ENCODE peak calls at places on chromosomes 1 and 21, in six cellular contexts. One of them, this sample, is unnamed.

GRCh38 chr1:6646499-6647148 is 22.0 kb downstream of the THAP3 start:
- DNase-seq in HCT116: peak
- DNase-seq in hepatocyte: peak
- DNase-seq in Caco-2: no peak
- DNase-seq in PC-3: peak
- DNase-seq in heart left ventricle: no peak
- DNase-seq in this sample: peak

GRCh38 chr1:200029035-200029623 is 1.6 kb downstream of the NR5A2 start:
- DNase-seq in HCT116: peak
- DNase-seq in hepatocyte: peak
- DNase-seq in Caco-2: peak
- DNase-seq in PC-3: peak
- DNase-seq in heart left ventricle: peak
- DNase-seq in this sample: no peak

GRCh38 chr1:197249324-197249723 is 18.7 kb upstream of the CRB1 start:
- DNase-seq in HCT116: no peak
- DNase-seq in hepatocyte: no peak
- DNase-seq in Caco-2: no peak
- DNase-seq in PC-3: no peak
- DNase-seq in heart left ventricle: no peak
- DNase-seq in this sample: no peak

GRCh38 chr1:75986478-75986877 is 54.3 kb upstream of the ASB17 start:
- DNase-seq in HCT116: no peak
- DNase-seq in hepatocyte: no peak
- DNase-seq in Caco-2: no peak
- DNase-seq in PC-3: no peak
- DNase-seq in heart left ventricle: no peak
- DNase-seq in this sample: no peak

GRCh38 chr1:107829083-107829771 is 135.8 kb downstream of the VAV3 start:
- DNase-seq in HCT116: no peak
- DNase-seq in hepatocyte: no peak
- DNase-seq in Caco-2: no peak
- DNase-seq in PC-3: no peak
- DNase-seq in heart left ventricle: no peak
- DNase-seq in this sample: peak

GRCh38 chr21:15978158-15978805 is 248.5 kb downstream of the USP25 start:
- DNase-seq in HCT116: no peak
- DNase-seq in hepatocyte: no peak
- DNase-seq in Caco-2: no peak
- DNase-seq in PC-3: no peak
- DNase-seq in heart left ventricle: no peak
- DNase-seq in this sample: peak

GRCh38 chr1:244057474-244058385 is 6.6 kb downstream of the ZBTB18 start:
- DNase-seq in HCT116: no peak
- DNase-seq in hepatocyte: no peak
- DNase-seq in Caco-2: no peak
- DNase-seq in PC-3: no peak
- DNase-seq in heart left ventricle: no peak
- DNase-seq in this sample: no peak

GRCh38 chr1:77068013-77068412 is 151.2 kb downstream of the PIGK start:
- DNase-seq in HCT116: peak
- DNase-seq in hepatocyte: no peak
- DNase-seq in Caco-2: no peak
- DNase-seq in PC-3: peak
- DNase-seq in heart left ventricle: no peak
- DNase-seq in this sample: no peak

GRCh38 chr1:7827134-7827955 is 25.5 kb downstream of the UTS2 start:
- DNase-seq in HCT116: no peak
- DNase-seq in hepatocyte: no peak
- DNase-seq in Caco-2: no peak
- DNase-seq in PC-3: no peak
- DNase-seq in heart left ventricle: no peak
- DNase-seq in this sample: no peak

GRCh38 chr1:15352122-15352957 is 57.3 kb upstream of the EFHD2 start:
- DNase-seq in HCT116: peak
- DNase-seq in hepatocyte: no peak
- DNase-seq in Caco-2: no peak
- DNase-seq in PC-3: peak
- DNase-seq in heart left ventricle: no peak
- DNase-seq in this sample: no peak

GRCh38 chr1:210821615-210822014 is 312.3 kb downstream of the KCNH1 start:
- DNase-seq in HCT116: no peak
- DNase-seq in hepatocyte: no peak
- DNase-seq in Caco-2: no peak
- DNase-seq in PC-3: no peak
- DNase-seq in heart left ventricle: no peak
- DNase-seq in this sample: no peak

GRCh38 chr1:89737985-89738510 is 82.8 kb upstream of the LRRC8D start:
- DNase-seq in HCT116: no peak
- DNase-seq in hepatocyte: no peak
- DNase-seq in Caco-2: no peak
- DNase-seq in PC-3: no peak
- DNase-seq in heart left ventricle: no peak
- DNase-seq in this sample: no peak

GRCh38 chr1:26961826-26962225 is 1.6 kb upstream of the KDF1 start:
- DNase-seq in HCT116: no peak
- DNase-seq in hepatocyte: no peak
- DNase-seq in Caco-2: no peak
- DNase-seq in PC-3: peak
- DNase-seq in heart left ventricle: no peak
- DNase-seq in this sample: peak

GRCh38 chr1:18556364-18556763 is 74.3 kb upstream of the PAX7 start:
- DNase-seq in HCT116: peak
- DNase-seq in hepatocyte: no peak
- DNase-seq in Caco-2: no peak
- DNase-seq in PC-3: peak
- DNase-seq in heart left ventricle: no peak
- DNase-seq in this sample: no peak

GRCh38 chr1:99252630-99253029 is 11.7 kb upstream of the PLPPR4 start:
- DNase-seq in HCT116: no peak
- DNase-seq in hepatocyte: no peak
- DNase-seq in Caco-2: no peak
- DNase-seq in PC-3: no peak
- DNase-seq in heart left ventricle: no peak
- DNase-seq in this sample: no peak

GRCh38 chr1:66176828-66177227 is 357.1 kb upstream of the SGIP1 start:
- DNase-seq in HCT116: no peak
- DNase-seq in hepatocyte: no peak
- DNase-seq in Caco-2: no peak
- DNase-seq in PC-3: no peak
- DNase-seq in heart left ventricle: no peak
- DNase-seq in this sample: no peak

GRCh38 chr1:17475729-17476128 is 36.3 kb upstream of the RCC2 start:
- DNase-seq in HCT116: no peak
- DNase-seq in hepatocyte: peak
- DNase-seq in Caco-2: no peak
- DNase-seq in PC-3: peak
- DNase-seq in heart left ventricle: no peak
- DNase-seq in this sample: no peak

GRCh38 chr1:59570524-59570923 is 244.2 kb upstream of the HOOK1 start:
- DNase-seq in HCT116: no peak
- DNase-seq in hepatocyte: no peak
- DNase-seq in Caco-2: no peak
- DNase-seq in PC-3: peak
- DNase-seq in heart left ventricle: no peak
- DNase-seq in this sample: peak

GRCh38 chr21:46111857-46112730 is 14.2 kb downstream of the COL6A2 start:
- DNase-seq in HCT116: no peak
- DNase-seq in hepatocyte: no peak
- DNase-seq in Caco-2: peak
- DNase-seq in PC-3: no peak
- DNase-seq in heart left ventricle: peak
- DNase-seq in this sample: no peak

GRCh38 chr1:31377361-31377863 is 4.5 kb upstream of the FABP3 start:
- DNase-seq in HCT116: no peak
- DNase-seq in hepatocyte: no peak
- DNase-seq in Caco-2: no peak
- DNase-seq in PC-3: peak
- DNase-seq in heart left ventricle: no peak
- DNase-seq in this sample: no peak

GRCh38 chr21:37281993-37282392 is 14.9 kb upstream of the VPS26C start:
- DNase-seq in HCT116: no peak
- DNase-seq in hepatocyte: peak
- DNase-seq in Caco-2: peak
- DNase-seq in PC-3: no peak
- DNase-seq in heart left ventricle: no peak
- DNase-seq in this sample: no peak

GRCh38 chr1:77888071-77888428 is 374 bp upstream of the NEXN start:
- DNase-seq in HCT116: no peak
- DNase-seq in hepatocyte: peak
- DNase-seq in Caco-2: no peak
- DNase-seq in PC-3: peak
- DNase-seq in heart left ventricle: peak
- DNase-seq in this sample: peak

GRCh38 chr1:36225298-36225899 is 1.2 kb downstream of the THRAP3 start:
- DNase-seq in HCT116: no peak
- DNase-seq in hepatocyte: no peak
- DNase-seq in Caco-2: no peak
- DNase-seq in PC-3: no peak
- DNase-seq in heart left ventricle: no peak
- DNase-seq in this sample: no peak

GRCh38 chr1:85421179-85421578 is 43.8 kb downstream of the DDAH1 start:
- DNase-seq in HCT116: no peak
- DNase-seq in hepatocyte: no peak
- DNase-seq in Caco-2: no peak
- DNase-seq in PC-3: no peak
- DNase-seq in heart left ventricle: no peak
- DNase-seq in this sample: no peak

GRCh38 chr1:24931481-24932221 is 1.6 kb upstream of the RUNX3 start:
- DNase-seq in HCT116: no peak
- DNase-seq in hepatocyte: no peak
- DNase-seq in Caco-2: no peak
- DNase-seq in PC-3: no peak
- DNase-seq in heart left ventricle: no peak
- DNase-seq in this sample: no peak

GRCh38 chr1:151892190-151892589 is 17.1 kb downstream of the THEM4 start:
- DNase-seq in HCT116: no peak
- DNase-seq in hepatocyte: no peak
- DNase-seq in Caco-2: no peak
- DNase-seq in PC-3: no peak
- DNase-seq in heart left ventricle: no peak
- DNase-seq in this sample: no peak

GRCh38 chr1:40337448-40337847 is 20.4 kb upstream of the COL9A2 start:
- DNase-seq in HCT116: no peak
- DNase-seq in hepatocyte: no peak
- DNase-seq in Caco-2: no peak
- DNase-seq in PC-3: no peak
- DNase-seq in heart left ventricle: no peak
- DNase-seq in this sample: no peak

GRCh38 chr1:18630511-18631495 is at the start of gene PAX7:
- DNase-seq in HCT116: no peak
- DNase-seq in hepatocyte: no peak
- DNase-seq in Caco-2: no peak
- DNase-seq in PC-3: no peak
- DNase-seq in heart left ventricle: no peak
- DNase-seq in this sample: no peak

GRCh38 chr1:4397196-4397595 is 257.2 kb upstream of the AJAP1 start:
- DNase-seq in HCT116: no peak
- DNase-seq in hepatocyte: no peak
- DNase-seq in Caco-2: no peak
- DNase-seq in PC-3: no peak
- DNase-seq in heart left ventricle: no peak
- DNase-seq in this sample: no peak

GRCh38 chr21:36706951-36707762 is 8.2 kb downstream of the SIM2 start:
- DNase-seq in HCT116: no peak
- DNase-seq in hepatocyte: no peak
- DNase-seq in Caco-2: no peak
- DNase-seq in PC-3: no peak
- DNase-seq in heart left ventricle: no peak
- DNase-seq in this sample: no peak

GRCh38 chr1:225735252-225736149 is 42.1 kb upstream of the SRP9 start:
- DNase-seq in HCT116: no peak
- DNase-seq in hepatocyte: peak
- DNase-seq in Caco-2: no peak
- DNase-seq in PC-3: peak
- DNase-seq in heart left ventricle: peak
- DNase-seq in this sample: peak

GRCh38 chr1:29282924-29283803 is 46.8 kb downstream of the PTPRU start:
- DNase-seq in HCT116: peak
- DNase-seq in hepatocyte: peak
- DNase-seq in Caco-2: peak
- DNase-seq in PC-3: peak
- DNase-seq in heart left ventricle: no peak
- DNase-seq in this sample: no peak

GRCh38 chr1:2592672-2593071 is 6.1 kb downstream of the PRXL2B start:
- DNase-seq in HCT116: no peak
- DNase-seq in hepatocyte: no peak
- DNase-seq in Caco-2: peak
- DNase-seq in PC-3: peak
- DNase-seq in heart left ventricle: no peak
- DNase-seq in this sample: no peak

GRCh38 chr1:2817784-2818564 is 16.5 kb upstream of the TTC34 start:
- DNase-seq in HCT116: no peak
- DNase-seq in hepatocyte: no peak
- DNase-seq in Caco-2: no peak
- DNase-seq in PC-3: no peak
- DNase-seq in heart left ventricle: peak
- DNase-seq in this sample: no peak

GRCh38 chr1:242522304-242522945 is 2.1 kb downstream of the PLD5 start:
- DNase-seq in HCT116: no peak
- DNase-seq in hepatocyte: no peak
- DNase-seq in Caco-2: no peak
- DNase-seq in PC-3: peak
- DNase-seq in heart left ventricle: no peak
- DNase-seq in this sample: no peak
- H3K4me3 ChIP-seq in HCT116: no peak
- H3K4me3 ChIP-seq in hepatocyte: no peak
- H3K4me3 ChIP-seq in Caco-2: no peak
- H3K4me3 ChIP-seq in PC-3: no peak
- H3K4me3 ChIP-seq in heart left ventricle: no peak
- H3K4me3 ChIP-seq in this sample: no peak

GRCh38 chr1:228340686-228341449 is 65.8 kb downstream of the TRIM11 start:
- DNase-seq in HCT116: no peak
- DNase-seq in hepatocyte: no peak
- DNase-seq in Caco-2: peak
- DNase-seq in PC-3: no peak
- DNase-seq in heart left ventricle: peak
- DNase-seq in this sample: no peak
- TF ChIP-seq CTCF in HCT116: peak
- TF ChIP-seq CTCF in hepatocyte: peak
- TF ChIP-seq CTCF in Caco-2: peak
- TF ChIP-seq CTCF in PC-3: peak
- TF ChIP-seq CTCF in heart left ventricle: no peak
- TF ChIP-seq CTCF in this sample: no peak

GRCh38 chr1:8847990-8848389 is 30.5 kb downstream of the ENO1 start:
- DNase-seq in HCT116: no peak
- DNase-seq in hepatocyte: no peak
- DNase-seq in Caco-2: no peak
- DNase-seq in PC-3: no peak
- DNase-seq in heart left ventricle: no peak
- DNase-seq in this sample: no peak
- H3K4me3 ChIP-seq in HCT116: no peak
- H3K4me3 ChIP-seq in hepatocyte: no peak
- H3K4me3 ChIP-seq in Caco-2: no peak
- H3K4me3 ChIP-seq in PC-3: no peak
- H3K4me3 ChIP-seq in heart left ventricle: no peak
- H3K4me3 ChIP-seq in this sample: no peak

GRCh38 chr1:195804547-195804946 is 803.7 kb downstream of the KCNT2 start:
- DNase-seq in HCT116: no peak
- DNase-seq in hepatocyte: no peak
- DNase-seq in Caco-2: no peak
- DNase-seq in PC-3: peak
- DNase-seq in heart left ventricle: no peak
- DNase-seq in this sample: no peak
- TF ChIP-seq CTCF in HCT116: peak
- TF ChIP-seq CTCF in hepatocyte: peak
- TF ChIP-seq CTCF in Caco-2: no peak
- TF ChIP-seq CTCF in PC-3: peak
- TF ChIP-seq CTCF in heart left ventricle: no peak
- TF ChIP-seq CTCF in this sample: no peak

This sample was measured in astrocyte of the cerebellum.